ENCODE peak calls at places on chromosome 12, in nine cellular contexts. R is K562, K is H1, S is ovary, W is A549, L is HepG2, C is tibial nerve, E is upper lobe of left lung, X is stomach. G is an unnamed sample.

GRCh38 chr12:8668441-8668840 is 5.8 kb upstream of the MFAP5 start:
- DNase-seq in R (no peak), K (no peak), S (no peak), W (no peak), L (no peak), C (no peak), E (no peak), X (no peak), G (no peak)

GRCh38 chr12:111444706-111445310 is 39.1 kb downstream of the SH2B3 start:
- DNase-seq in R (no peak), K (peak; percentile 48), S (peak; percentile 22), W (no peak), L (no peak), C (peak; percentile 50), E (peak; percentile 50), X (peak; percentile 59), G (peak; percentile 80)

GRCh38 chr12:90899456-90900182 is 55.4 kb downstream of the CCER1 start:
- DNase-seq in R (no peak), K (no peak), S (no peak), W (no peak), L (no peak), C (no peak), E (no peak), X (no peak), G (no peak)

GRCh38 chr12:77402726-77403125 is 337.4 kb upstream of the E2F7 start:
- DNase-seq in R (no peak), K (no peak), S (no peak), W (no peak), L (no peak), C (no peak), E (no peak), X (no peak), G (no peak)

GRCh38 chr12:119956047-119956446 is 33.0 kb upstream of the BICDL1 start:
- DNase-seq in R (no peak), K (no peak), S (no peak), W (no peak), L (peak; percentile 17), C (no peak), E (no peak), X (no peak), G (no peak)

GRCh38 chr12:115895247-115895646 is 382.2 kb downstream of the MED13L start:
- DNase-seq in R (peak; percentile 60), K (peak; percentile 61), S (no peak), W (peak; percentile 55), L (no peak), C (no peak), E (no peak), X (no peak), G (no peak)

GRCh38 chr12:68451261-68452091 is 119.3 kb upstream of the MDM1 start:
- DNase-seq in R (no peak), K (no peak), S (peak; percentile 67), W (no peak), L (no peak), C (peak; percentile 59), E (no peak), X (peak; percentile 29), G (peak; percentile 44)

GRCh38 chr12:110501378-110501721 is 561 bp downstream of the VPS29 start:
- DNase-seq in R (no peak), K (no peak), S (peak; percentile 26), W (peak; percentile 56), L (peak; percentile 38), C (peak; percentile 25), E (no peak), X (peak; percentile 34), G (no peak)

GRCh38 chr12:29044799-29045198 is 104.3 kb upstream of the FAR2 start:
- DNase-seq in R (no peak), K (no peak), S (no peak), W (no peak), L (no peak), C (no peak), E (no peak), X (no peak), G (no peak)
- TF ChIP-seq EP300 in R (no peak), K (no peak), S (no peak), W (no peak), L (no peak), C (no peak), E (no peak), X (no peak), G (no peak)

GRCh38 chr12:93174473-93174872 is 203.3 kb upstream of the NUDT4 start:
- DNase-seq in R (no peak), K (no peak), S (no peak), W (no peak), L (no peak), C (no peak), E (no peak), X (no peak), G (no peak)

GRCh38 chr12:93176166-93176565 is 201.6 kb upstream of the NUDT4 start:
- DNase-seq in R (no peak), K (no peak), S (no peak), W (no peak), L (no peak), C (no peak), E (no peak), X (no peak), G (no peak)

GRCh38 chr12:93177208-93178153 is 200.2 kb upstream of the NUDT4 start:
- DNase-seq in R (no peak), K (no peak), S (peak; percentile 36), W (no peak), L (peak; percentile 30), C (no peak), E (no peak), X (no peak), G (no peak)

GRCh38 chr12:93178154-93178878 is 199.4 kb upstream of the NUDT4 start:
- DNase-seq in R (no peak), K (no peak), S (no peak), W (no peak), L (no peak), C (no peak), E (no peak), X (no peak), G (no peak)

DNA sequence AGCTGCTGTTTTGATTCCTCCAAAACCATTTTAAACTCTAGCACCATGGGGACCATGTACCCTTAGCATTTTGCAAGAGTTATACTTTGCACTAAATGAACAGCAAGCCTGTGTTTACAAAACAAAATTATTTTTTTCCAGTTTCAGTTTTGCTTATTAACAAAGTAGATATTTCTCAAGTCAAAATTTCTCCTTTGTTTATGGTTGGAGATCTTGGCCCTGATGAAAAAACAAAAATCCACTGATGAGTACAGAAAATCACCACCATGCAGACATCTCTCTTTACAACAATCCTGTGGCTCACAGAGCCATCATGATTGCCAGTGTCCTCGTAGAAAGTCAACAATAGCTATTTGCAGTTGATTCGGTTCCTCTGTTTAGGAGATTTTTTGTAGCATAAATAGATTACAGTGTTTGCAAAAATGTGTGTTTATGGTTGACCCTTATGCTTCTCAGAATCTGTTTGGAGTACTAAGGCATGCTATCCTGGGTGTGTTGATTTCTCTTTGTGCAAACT is 201.1 kb upstream of the NUDT4 start:
- DNase-seq in R (no peak), K (no peak), S (no peak), W (no peak), L (peak; percentile 55), C (no peak), E (no peak), X (no peak), G (no peak)
- H3K4me1 ChIP-seq in R (peaks cover 5% of the 10 kb centered on the region), K (no peaks in the 10 kb centered on the region), S (peaks cover 28% of the 10 kb centered on the region), W (no peaks in the 10 kb centered on the region), L (peaks cover 68% of the 10 kb centered on the region), C (peaks cover 7% of the 10 kb centered on the region), E (peaks cover 11% of the 10 kb centered on the region), X (peaks cover 40% of the 10 kb centered on the region), G (peaks cover 24% of the 10 kb centered on the region)

GRCh38 chr12:75955251-75955650 is 76.3 kb downstream of the PHLDA1 start:
- DNase-seq in R (no peak), K (no peak), S (no peak), W (no peak), L (peak; percentile 30), C (no peak), E (no peak), X (no peak), G (no peak)

GRCh38 chr12:75954076-75954475 is 77.5 kb downstream of the PHLDA1 start:
- DNase-seq in R (peak; percentile 28), K (no peak), S (no peak), W (peak; percentile 92), L (peak; percentile 82), C (no peak), E (no peak), X (no peak), G (no peak)

GRCh38 chr12:75951399-75952228 is 80.0 kb downstream of the PHLDA1 start:
- DNase-seq in R (no peak), K (no peak), S (no peak), W (no peak), L (no peak), C (no peak), E (no peak), X (no peak), G (no peak)

GRCh38 chr12:75954749-75955148 is 76.8 kb downstream of the PHLDA1 start:
- DNase-seq in R (no peak), K (no peak), S (no peak), W (no peak), L (no peak), C (no peak), E (no peak), X (no peak), G (no peak)

DNA sequence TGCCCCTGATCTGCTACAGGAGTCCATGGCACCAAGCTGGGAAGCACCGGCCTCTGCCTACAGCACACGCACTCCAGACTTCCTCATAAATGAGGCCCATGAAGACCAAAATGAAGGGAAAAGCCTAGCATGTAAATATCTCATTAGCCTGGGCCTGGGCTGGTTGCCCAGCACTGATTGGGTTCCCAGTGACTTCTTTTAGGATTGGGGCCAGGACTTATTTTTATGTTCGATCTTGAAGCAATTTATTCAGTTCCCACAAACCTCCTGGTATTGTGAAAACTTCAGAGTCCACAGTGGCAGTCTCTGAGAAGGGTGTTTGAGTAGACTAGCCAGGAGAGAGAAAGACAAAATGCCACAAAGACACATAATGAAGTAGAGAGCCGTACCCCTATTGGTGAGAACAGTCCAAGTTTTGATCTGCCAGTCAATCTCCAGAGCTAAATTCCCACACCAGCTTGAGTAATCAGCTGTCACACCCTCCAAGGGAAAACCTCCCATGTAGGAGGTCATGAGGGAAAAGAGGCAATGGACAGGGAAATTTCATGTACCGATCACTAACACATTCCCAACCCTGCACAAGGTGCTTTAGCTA is 78.2 kb downstream of the PHLDA1 start:
- DNase-seq in R (no peak), K (no peak), S (no peak), W (peak; percentile 72), L (no peak), C (no peak), E (no peak), X (no peak), G (no peak)
- TF ChIP-seq EP300 in R (no peak), K (no peak), S (no peak), W (no peak), L (no peak), C (no peak), E (no peak), X (no peak), G (no peak)

GRCh38 chr12:122981587-122982493 is 1.4 kb downstream of the ARL6IP4 start:
- DNase-seq in R (no peak), K (no peak), S (no peak), W (no peak), L (no peak), C (no peak), E (no peak), X (no peak), G (no peak)

GRCh38 chr12:122979908-122980191 is 631 bp upstream of the ARL6IP4 start:
- DNase-seq in R (no peak), K (no peak), S (no peak), W (no peak), L (no peak), C (no peak), E (no peak), X (no peak), G (no peak)

GRCh38 chr12:122979001-122979907 is 1.2 kb upstream of the ARL6IP4 start:
- DNase-seq in R (no peak), K (peak; percentile 49), S (no peak), W (no peak), L (no peak), C (no peak), E (no peak), X (no peak), G (no peak)

GRCh38 chr12:122981036-122981471 is 573 bp downstream of the ARL6IP4 start:
- DNase-seq in R (no peak), K (peak; percentile 69), S (no peak), W (no peak), L (no peak), C (no peak), E (no peak), X (no peak), G (no peak)

DNA sequence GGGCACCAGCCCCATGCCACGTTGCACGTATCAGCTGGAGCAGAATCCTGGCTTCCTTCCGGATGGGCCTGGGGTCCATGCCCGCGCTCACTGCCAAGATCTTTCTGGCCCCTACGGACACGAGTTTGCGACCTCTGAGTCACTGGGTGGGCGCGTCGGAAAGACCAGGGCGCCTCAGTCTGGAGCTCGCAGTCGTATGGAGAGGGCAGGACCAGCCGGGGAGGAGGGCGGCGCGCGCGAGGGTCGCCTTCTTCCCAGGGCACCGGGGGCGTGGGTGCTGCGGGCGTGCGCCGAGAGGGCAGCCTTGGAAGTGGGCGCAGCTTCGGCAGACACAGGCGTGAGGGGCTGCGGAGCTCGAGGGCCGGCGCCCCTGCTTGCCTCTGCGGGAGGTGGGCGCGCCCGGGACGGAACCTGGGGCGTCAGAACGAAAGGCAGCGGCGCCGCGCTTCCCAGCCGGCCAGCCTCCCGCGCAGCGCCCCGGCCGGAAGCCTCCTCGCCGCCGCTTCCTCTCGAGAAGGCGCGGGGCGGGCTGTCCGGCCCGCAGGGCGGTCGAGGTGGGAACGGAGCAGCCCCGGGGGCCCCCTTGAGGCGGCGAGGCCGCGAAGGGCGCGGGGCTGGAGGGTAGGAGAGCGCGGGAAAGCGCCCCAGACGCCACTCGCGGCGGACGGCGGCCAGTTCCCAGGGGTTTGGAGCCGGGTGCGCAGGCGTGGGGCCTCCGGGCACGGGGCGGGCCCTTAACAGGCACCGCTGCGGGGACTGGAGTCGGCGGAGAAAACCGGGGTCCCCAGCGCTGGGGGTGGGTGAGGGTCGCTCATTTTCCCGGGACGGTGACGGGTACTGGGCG is at the start of gene ARL6IP4:
- DNase-seq in R (peak; percentile 90), K (peak; percentile 78), S (peak; percentile 63), W (peak; percentile 76), L (no peak), C (no peak), E (peak; percentile 95), X (peak; percentile 70), G (peak; percentile 70)
- H3K4me1 ChIP-seq in R (peaks cover 43% of the 10 kb centered on the region), K (peaks cover 20% of the 10 kb centered on the region), S (peaks cover 32% of the 10 kb centered on the region), W (peaks cover 25% of the 10 kb centered on the region), L (peaks cover 80% of the 10 kb centered on the region), C (peaks cover 68% of the 10 kb centered on the region), E (peaks cover 63% of the 10 kb centered on the region), X (peaks cover 91% of the 10 kb centered on the region), G (peaks cover 73% of the 10 kb centered on the region)